ENCODE peak calls at places on chromosome 13, in six cellular contexts. O is body of pancreas, Y is IMR-90, U is A549, G is uterus, C is adrenal gland. J is an unnamed sample.

GRCh38 chr13:51785592-51786424 is 18.2 kb downstream of the DHRS12 start:
- DNase-seq in U (no peak), Y (peak; percentile 44), C (no peak), G (peak; percentile 66), O (peak; percentile 73), J (no peak)

GRCh38 chr13:45021250-45021649 is 31.9 kb downstream of the GPALPP1 start:
- DNase-seq in G (no peak), C (no peak), U (no peak), Y (peak; percentile 97), O (no peak), J (no peak)

GRCh38 chr13:50842246-50842645 is 1.2 kb downstream of the DLEU7 start:
- DNase-seq in Y (no peak), O (no peak), C (no peak), U (no peak), G (no peak), J (no peak)

GRCh38 chr13:42478531-42479156 is 95.3 kb upstream of the TNFSF11 start:
- DNase-seq in U (peak; percentile 2), C (no peak), Y (peak; percentile 7), O (no peak), G (no peak), J (peak; percentile 26)

GRCh38 chr13:30045916-30046704 is 195.7 kb upstream of the UBL3 start:
- DNase-seq in U (no peak), C (no peak), Y (peak; percentile 88), O (peak; percentile 40), G (no peak), J (no peak)

GRCh38 chr13:56907766-56908165 is 233.0 kb upstream of the PRR20A start:
- DNase-seq in G (no peak), O (no peak), U (no peak), C (no peak), Y (no peak), J (peak; percentile 72)

GRCh38 chr13:98401936-98402335 is 175.0 kb downstream of the STK24 start:
- DNase-seq in O (no peak), U (no peak), C (no peak), G (no peak), Y (no peak), J (no peak)

GRCh38 chr13:83153833-83154232 is 728.4 kb downstream of the SLITRK1 start:
- DNase-seq in Y (no peak), G (no peak), C (no peak), U (no peak), O (no peak), J (no peak)

GRCh38 chr13:100156786-100157185 is 67.9 kb downstream of the PCCA start:
- DNase-seq in C (no peak), G (no peak), O (no peak), Y (no peak), U (no peak), J (peak; percentile 3)

GRCh38 chr13:114049026-114049425 is 75.2 kb upstream of the C13orf46 start:
- DNase-seq in G (no peak), O (no peak), Y (no peak), U (no peak), C (no peak), J (no peak)

GRCh38 chr13:39888865-39889810 is 233.7 kb downstream of the COG6 start:
- DNase-seq in U (no peak), C (no peak), G (no peak), O (no peak), Y (no peak), J (peak; percentile 43)

GRCh38 chr13:100818706-100819105 is 144.1 kb upstream of the TMTC4 start:
- DNase-seq in U (no peak), O (no peak), C (no peak), G (no peak), Y (no peak), J (no peak)

GRCh38 chr13:36715841-36716240 is 42.0 kb downstream of the SERTM1 start:
- DNase-seq in O (no peak), U (no peak), Y (no peak), C (peak; percentile 34), G (no peak), J (no peak)

GRCh38 chr13:99085139-99085845 is 107.4 kb upstream of the DOCK9 start:
- DNase-seq in Y (no peak), U (no peak), C (no peak), G (no peak), O (peak; percentile 16), J (peak; percentile 34)

GRCh38 chr13:23899555-23899954 is 2.3 kb upstream of the C1QTNF9B start:
- DNase-seq in C (peak; percentile 52), G (peak; percentile 37), Y (peak; percentile 74), U (no peak), O (peak; percentile 25), J (peak; percentile 50)

GRCh38 chr13:108227651-108228272 is 9.6 kb downstream of the ABHD13 start:
- DNase-seq in O (no peak), Y (peak; percentile 52), G (no peak), C (no peak), U (no peak), J (peak; percentile 55)

GRCh38 chr13:98103531-98103930 is 39.4 kb upstream of the FARP1 start:
- DNase-seq in G (no peak), Y (no peak), O (no peak), U (no peak), C (no peak), J (no peak)

GRCh38 chr13:62176051-62176450 is 760.4 kb upstream of the PCDH20 start:
- DNase-seq in G (no peak), O (no peak), U (no peak), Y (no peak), C (no peak), J (no peak)

GRCh38 chr13:70893832-70894231 is 785.6 kb upstream of the KLHL1 start:
- DNase-seq in C (no peak), G (no peak), U (no peak), Y (no peak), O (no peak), J (no peak)

GRCh38 chr13:44758595-44759221 is 182.6 kb upstream of the TSC22D1 start:
- DNase-seq in U (no peak), C (no peak), O (peak; percentile 47), G (no peak), Y (peak; percentile 98), J (peak; percentile 85)

GRCh38 chr13:38687246-38688229 is 661 bp downstream of the FREM2 start:
- DNase-seq in U (no peak), O (peak; percentile 28), Y (no peak), C (no peak), G (no peak), J (no peak)

GRCh38 chr13:71285700-71286099 is 581.3 kb downstream of the DACH1 start:
- DNase-seq in U (no peak), O (no peak), Y (no peak), C (no peak), G (no peak), J (no peak)

GRCh38 chr13:72782717-72783116 is 784 bp downstream of the PIBF1 start:
- DNase-seq in Y (peak; percentile 10), O (no peak), G (no peak), C (no peak), U (no peak), J (peak; percentile 54)

GRCh38 chr13:53342623-53343022 is 314.0 kb downstream of the OLFM4 start:
- DNase-seq in C (no peak), Y (no peak), U (no peak), O (no peak), G (no peak), J (no peak)

GRCh38 chr13:79741006-79741405 is 260.1 kb downstream of the NDFIP2 start:
- DNase-seq in U (no peak), G (no peak), Y (peak; percentile 71), C (peak; percentile 63), O (peak; percentile 22), J (no peak)

GRCh38 chr13:68056816-68057710 is 826.9 kb upstream of the PCDH9 start:
- DNase-seq in G (no peak), O (peak; percentile 75), C (no peak), Y (peak; percentile 1), U (peak; percentile 1), J (peak; percentile 86)

GRCh38 chr13:96238861-96239260 is 149.0 kb downstream of the HS6ST3 start:
- DNase-seq in G (no peak), Y (no peak), O (no peak), C (no peak), U (no peak), J (no peak)

GRCh38 chr13:112954488-112955270 is 14.3 kb upstream of the MCF2L start:
- DNase-seq in U (no peak), G (no peak), O (no peak), Y (no peak), C (no peak), J (no peak)

GRCh38 chr13:101977475-101977874 is 424.4 kb downstream of the FGF14 start:
- DNase-seq in U (no peak), O (no peak), C (peak; percentile 34), Y (no peak), G (no peak), J (no peak)

GRCh38 chr13:101424381-101425155 is 8.3 kb upstream of the NALCN start:
- DNase-seq in Y (peak; percentile 57), U (no peak), C (no peak), G (no peak), O (no peak), J (peak; percentile 29)

DNA sequence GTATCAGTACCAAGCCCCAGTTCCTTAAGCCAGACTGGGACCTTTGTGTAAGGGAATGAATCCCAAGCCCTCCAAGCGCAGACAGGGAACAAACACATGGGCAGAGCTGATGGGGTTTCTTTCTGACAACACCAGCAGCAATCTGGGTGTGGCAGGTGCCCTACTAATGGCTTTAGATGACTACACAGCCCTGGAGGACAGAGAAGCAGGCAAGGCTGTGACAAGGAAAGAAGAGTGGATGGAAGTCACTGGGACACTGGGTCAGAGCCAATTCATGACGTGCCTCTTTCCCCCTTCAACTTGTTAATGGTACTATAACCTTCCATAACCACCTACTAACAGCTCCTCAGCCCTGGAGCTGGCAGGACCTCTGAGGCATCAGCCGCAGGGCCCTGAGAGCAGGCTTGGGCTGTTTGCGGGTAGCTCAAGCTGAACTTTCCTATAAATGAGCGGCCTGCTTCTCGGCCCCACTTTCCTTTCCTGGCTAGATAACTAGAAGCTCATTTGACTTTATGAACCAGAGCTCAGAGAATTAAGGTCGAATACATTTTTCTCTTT is 38.9 kb downstream of the RASL11A start:
- DNase-seq in O (no peak), C (no peak), G (no peak), U (no peak), Y (no peak), J (no peak)
- H3K4me1 ChIP-seq in O (no peaks in the 10 kb centered on the region), C (no peaks in the 10 kb centered on the region), G (no peaks in the 10 kb centered on the region), U (peaks cover 16% of the 10 kb centered on the region), Y (peaks cover 10% of the 10 kb centered on the region), J (no peaks in the 10 kb centered on the region)

GRCh38 chr13:41132512-41133152 is at the start of gene KBTBD6:
- DNase-seq in U (peak; percentile 56), Y (peak; percentile 99), C (peak; percentile 98), G (peak; percentile 94), O (peak; percentile 95), J (peak; percentile 99)
- TF ChIP-seq POLR2A in U (peak; percentile 80), Y (peak; percentile 26), C (peak; percentile 35), G (peak; percentile 63), O (peak; percentile 9), J (peak; percentile 83)

GRCh38 chr13:106467406-106468122 is 67.9 kb downstream of the EFNB2 start:
- DNase-seq in U (no peak), G (no peak), C (no peak), Y (no peak), O (no peak), J (no peak)
- H3K4me1 ChIP-seq in U (peaks cover 2% of the 10 kb centered on the region), G (no peaks in the 10 kb centered on the region), C (no peaks in the 10 kb centered on the region), Y (no peaks in the 10 kb centered on the region), O (peaks cover 5% of the 10 kb centered on the region), J (peaks cover 7% of the 10 kb centered on the region)

DNA sequence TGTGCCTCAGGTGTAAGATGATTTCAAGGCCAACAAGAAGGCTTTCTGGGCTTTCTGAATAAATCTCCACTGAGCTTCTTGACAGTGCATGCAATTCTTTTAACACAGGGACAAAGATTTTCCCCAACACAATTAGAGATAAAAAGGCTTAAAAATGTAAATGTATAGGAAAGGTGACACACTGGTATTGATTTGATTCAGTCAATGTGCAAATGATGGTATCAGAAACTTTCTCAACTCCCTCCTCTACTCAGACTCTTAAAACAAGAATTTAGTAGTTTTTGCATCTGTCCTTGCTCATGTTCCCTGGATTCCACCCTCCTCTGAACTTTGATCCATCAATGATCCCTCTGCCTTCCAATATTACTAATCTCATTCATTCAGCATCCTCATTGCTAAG is 111.6 kb upstream of the FNDC3A start:
- DNase-seq in C (no peak), U (no peak), Y (no peak), G (no peak), O (no peak), J (no peak)
- TF ChIP-seq POLR2A in C (no peak), U (no peak), Y (no peak), G (no peak), O (no peak), J (no peak)

J was measured in endothelial cell of umbilical vein.